ENCODE peak calls at places on chromosome 13, in eight cellular contexts. Z is mesendoderm; V is cardiac muscle cell; Q is tibial nerve; D is uterus; H is heart right ventricle; A is heart left ventricle; U is CD4-positive, alpha-beta T cell. P is an unnamed sample.

GRCh38 chr13:107807306-107808073 is 407.8 kb downstream of the LIG4 start:
- DNase-seq in Z (no peak), U (no peak), Q (no peak), D (no peak), V (no peak), H (no peak), A (no peak), P (no peak)

GRCh38 chr13:44116562-44117315 is 237.0 kb downstream of the LACC1 start:
- DNase-seq in Q (no peak), V (peak; percentile 28), Z (peak; percentile 80), D (no peak), A (peak; percentile 55), H (no peak), U (no peak), P (peak; percentile 69)

GRCh38 chr13:66663206-66663605 is 566.9 kb downstream of the PCDH9 start:
- DNase-seq in A (no peak), U (no peak), V (no peak), D (no peak), Z (no peak), Q (no peak), H (no peak), P (no peak)

GRCh38 chr13:37326319-37326718 is 220.9 kb upstream of the CSNK1A1L start:
- DNase-seq in Z (no peak), H (no peak), U (no peak), V (no peak), A (no peak), D (no peak), Q (no peak), P (no peak)

GRCh38 chr13:74867460-74867859 is 614.5 kb downstream of the TBC1D4 start:
- DNase-seq in H (no peak), V (no peak), U (no peak), Z (no peak), Q (no peak), A (no peak), D (no peak), P (no peak)

GRCh38 chr13:109998808-109999528 is 212.6 kb upstream of the IRS2 start:
- DNase-seq in V (no peak), U (no peak), D (no peak), H (no peak), Z (no peak), A (no peak), Q (no peak), P (no peak)

GRCh38 chr13:27423333-27423732 is 1.1 kb upstream of the GTF3A start:
- DNase-seq in Z (no peak), H (no peak), V (no peak), Q (no peak), D (no peak), U (no peak), A (no peak), P (no peak)

GRCh38 chr13:19927117-19927734 is 31.3 kb upstream of the ZMYM2 start:
- DNase-seq in U (no peak), V (no peak), H (no peak), A (no peak), Q (peak; percentile 7), Z (peak; percentile 19), D (no peak), P (no peak)

GRCh38 chr13:93794197-93794885 is 567.7 kb downstream of the GPC6 start:
- DNase-seq in Q (no peak), D (no peak), V (no peak), A (no peak), H (no peak), U (no peak), Z (no peak), P (no peak)

GRCh38 chr13:100508391-100508790 is 80.2 kb downstream of the GGACT start:
- DNase-seq in V (no peak), Z (no peak), A (no peak), U (no peak), D (no peak), Q (no peak), H (no peak), P (no peak)

GRCh38 chr13:68584776-68585175 is 1354.6 kb upstream of the PCDH9 start:
- DNase-seq in Q (no peak), H (no peak), Z (no peak), U (no peak), A (no peak), V (no peak), D (no peak), P (no peak)

GRCh38 chr13:95191821-95192220 is 109.4 kb downstream of the ABCC4 start:
- DNase-seq in Q (peak; percentile 63), V (peak; percentile 85), D (peak; percentile 63), Z (peak; percentile 82), H (peak; percentile 79), A (peak; percentile 74), U (peak; percentile 65), P (peak; percentile 97)

GRCh38 chr13:101785858-101786257 is 333.4 kb downstream of the ITGBL1 start:
- DNase-seq in A (peak; percentile 21), V (peak; percentile 61), Q (no peak), D (no peak), Z (peak; percentile 82), U (no peak), H (peak; percentile 14), P (peak; percentile 85)

DNA sequence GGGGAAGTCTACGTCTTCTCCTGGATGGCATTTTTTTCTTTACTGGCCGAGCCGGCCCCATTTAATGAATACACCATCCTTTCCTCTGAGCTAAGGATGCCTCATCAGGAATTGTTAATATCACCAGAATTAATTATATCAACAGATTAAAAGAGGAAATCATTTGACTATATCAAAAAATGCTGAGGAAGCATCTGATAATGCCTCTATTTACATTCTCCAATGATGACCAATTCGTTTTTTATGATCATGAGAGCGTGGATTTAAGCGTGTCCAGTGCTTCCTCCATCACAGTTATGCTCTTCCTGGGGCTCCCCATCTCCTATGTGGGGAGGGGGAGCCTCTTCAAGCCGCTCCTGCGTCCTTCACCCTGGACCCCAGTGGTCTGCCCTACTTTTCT is 58.7 kb downstream of the TUBGCP3 start:
- DNase-seq in Q (no peak), A (no peak), Z (no peak), V (no peak), D (no peak), H (no peak), U (no peak), P (no peak)
- H3K27me3 ChIP-seq in Q (no peaks in the 10 kb centered on the region), A (no peaks in the 10 kb centered on the region), Z (no peaks in the 10 kb centered on the region), V (no peaks in the 10 kb centered on the region), D (no peaks in the 10 kb centered on the region), H (no peaks in the 10 kb centered on the region), U (no peaks in the 10 kb centered on the region), P (no peaks in the 10 kb centered on the region)

GRCh38 chr13:98175823-98176222 is 1.2 kb downstream of the RNF113B start:
- DNase-seq in U (no peak), D (no peak), Z (no peak), H (no peak), Q (no peak), V (no peak), A (no peak), P (no peak)

GRCh38 chr13:98174995-98175394 is 2.1 kb downstream of the RNF113B start:
- DNase-seq in H (no peak), A (no peak), D (no peak), Z (no peak), U (no peak), V (no peak), Q (no peak), P (no peak)

GRCh38 chr13:98174321-98174720 is 2.7 kb downstream of the RNF113B start:
- DNase-seq in D (no peak), V (no peak), A (no peak), Z (no peak), Q (no peak), U (no peak), H (no peak), P (no peak)

GRCh38 chr13:98180092-98180491 is 3.0 kb upstream of the RNF113B start:
- DNase-seq in U (no peak), A (no peak), Q (no peak), D (no peak), V (no peak), Z (no peak), H (no peak), P (no peak)

DNA sequence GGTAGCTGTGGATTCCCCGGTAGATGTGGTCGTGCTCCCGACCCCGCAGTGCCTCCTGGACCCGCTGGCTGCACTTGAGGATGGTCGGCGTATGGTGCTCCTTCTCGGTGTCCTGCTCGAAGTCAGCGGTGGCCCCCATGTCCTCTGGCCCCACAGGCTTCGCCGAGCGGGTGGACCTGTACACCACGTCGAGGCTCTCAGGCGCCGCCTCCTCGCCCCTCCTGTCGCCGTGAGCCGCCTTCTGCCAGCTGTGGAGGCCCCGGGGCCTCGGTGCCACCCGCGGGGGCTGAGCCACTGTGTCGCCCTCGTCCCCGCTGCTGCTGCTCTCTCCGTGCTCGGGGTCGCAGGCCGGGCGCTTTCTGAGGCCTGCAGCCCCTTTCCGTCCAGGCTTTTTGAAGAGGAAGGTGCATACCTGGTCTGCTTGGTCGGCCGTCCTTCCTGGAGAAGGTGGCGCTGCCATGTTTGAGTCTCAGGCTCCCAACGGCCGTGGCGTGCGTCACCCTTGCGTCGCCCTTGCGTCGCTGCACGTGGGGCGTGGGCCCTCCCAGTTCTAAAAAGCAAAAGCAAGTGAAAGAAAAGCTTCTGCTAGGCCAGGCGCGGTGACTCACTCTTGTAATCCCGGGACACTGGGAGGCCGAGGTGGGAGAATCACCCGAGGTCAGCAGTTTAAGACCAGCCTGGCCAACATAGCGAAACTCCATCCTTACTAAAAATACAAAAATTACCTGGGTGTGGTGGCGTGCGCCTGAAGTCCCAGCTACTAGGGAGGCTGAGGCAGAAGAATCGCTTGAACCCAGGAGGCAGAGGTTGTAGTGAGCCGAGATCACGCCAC is at the start of gene RNF113B:
- DNase-seq in A (no peak), Z (no peak), U (no peak), V (no peak), H (no peak), D (no peak), Q (no peak), P (no peak)
- H3K27me3 ChIP-seq in A (no peaks in the 10 kb centered on the region), Z (no peaks in the 10 kb centered on the region), U (no peaks in the 10 kb centered on the region), V (no peaks in the 10 kb centered on the region), H (no peaks in the 10 kb centered on the region), D (no peaks in the 10 kb centered on the region), Q (no peaks in the 10 kb centered on the region), P (no peaks in the 10 kb centered on the region)

GRCh38 chr13:111493468-111493867 is 173.0 kb downstream of the TEX29 start:
- DNase-seq in V (no peak), H (no peak), D (peak; percentile 0), Z (no peak), U (no peak), Q (no peak), A (no peak), P (no peak)

GRCh38 chr13:111491659-111492058 is 171.2 kb downstream of the TEX29 start:
- DNase-seq in A (no peak), U (no peak), H (no peak), Z (no peak), Q (no peak), V (no peak), D (peak; percentile 0), P (no peak)

GRCh38 chr13:111492341-111492945 is 172.0 kb downstream of the TEX29 start:
- DNase-seq in H (no peak), Z (no peak), Q (no peak), D (no peak), A (no peak), V (no peak), U (no peak), P (no peak)

GRCh38 chr13:111494641-111495040 is 174.2 kb downstream of the TEX29 start:
- DNase-seq in V (no peak), Z (no peak), Q (no peak), D (peak; percentile 6), H (no peak), U (no peak), A (no peak), P (no peak)

GRCh38 chr13:111492958-111493357 is 172.5 kb downstream of the TEX29 start:
- DNase-seq in H (no peak), D (no peak), Q (no peak), Z (no peak), U (no peak), A (no peak), V (no peak), P (no peak)
- H3K27me3 ChIP-seq in H (no peaks in the 10 kb centered on the region), D (no peaks in the 10 kb centered on the region), Q (no peaks in the 10 kb centered on the region), Z (no peaks in the 10 kb centered on the region), U (no peaks in the 10 kb centered on the region), A (peaks cover 6% of the 10 kb centered on the region), V (no peaks in the 10 kb centered on the region), P (no peaks in the 10 kb centered on the region)

GRCh38 chr13:42312817-42313431 is 41.0 kb downstream of the AKAP11 start:
- DNase-seq in A (no peak), Q (no peak), V (no peak), U (no peak), H (no peak), Z (no peak), D (no peak), P (no peak)
- H3K27me3 ChIP-seq in A (no peaks in the 10 kb centered on the region), Q (no peaks in the 10 kb centered on the region), V (no peaks in the 10 kb centered on the region), U (no peaks in the 10 kb centered on the region), H (no peaks in the 10 kb centered on the region), Z (no peaks in the 10 kb centered on the region), D (no peaks in the 10 kb centered on the region), P (no peaks in the 10 kb centered on the region)

P was measured in endodermal cell.